ENCODE peak calls at places on chromosomes 12 and 14, in nine cellular contexts. X is BE2C; H is AML-193; O is activated naive CD8-positive, alpha-beta T cell treated with anti-CD3 and anti-CD28 coated beads for 36 hours; W is mucosa of gallbladder; J is GM04504; A is iPS-NIHi11; C is naive B cell; G is OCI-M1. F is an unnamed sample.
A peak's percentile ranks its signal among the peaks of the same experiment; 100 is the strongest.

GRCh38 chr12:93502802-93503623 is 35.7 kb downstream of the MRPL42 start:
- DNase-seq in W (peak; percentile 33), C (peak; percentile 50), A (peak; percentile 29), X (peak; percentile 55), O (peak; percentile 28), H (peak; percentile 37), J (no peak), G (peak; percentile 70), F (peak; percentile 62)

GRCh38 chr12:115404761-115405470 is 720.9 kb upstream of the TBX3 start:
- DNase-seq in A (no peak), C (no peak), X (no peak), O (no peak), H (no peak), J (peak; percentile 61), W (no peak), G (no peak), F (peak; percentile 30)

GRCh38 chr12:80939231-80939950 is 1.7 kb upstream of the LIN7A start:
- DNase-seq in H (peak; percentile 94), G (peak; percentile 78), C (no peak), X (no peak), A (no peak), W (no peak), J (no peak), O (no peak), F (peak; percentile 6)

GRCh38 chr14:80549141-80549540 is 337.8 kb upstream of the DIO2 start:
- DNase-seq in X (no peak), H (no peak), G (no peak), A (no peak), O (no peak), J (no peak), W (no peak), C (no peak), F (no peak)

GRCh38 chr12:64457036-64457435 is 5.1 kb downstream of the TBK1 start:
- DNase-seq in J (no peak), H (no peak), W (no peak), C (no peak), A (no peak), G (peak; percentile 95), O (no peak), X (no peak), F (no peak)

GRCh38 chr14:67722293-67722692 is 20.6 kb downstream of the RDH12 start:
- DNase-seq in C (no peak), H (no peak), O (no peak), A (peak; percentile 39), G (no peak), X (peak; percentile 36), W (peak; percentile 83), J (no peak), F (peak; percentile 54)

GRCh38 chr12:94150483-94151225 is 2.3 kb downstream of the PLXNC1 start:
- DNase-seq in C (peak; percentile 41), A (peak; percentile 45), H (no peak), G (peak; percentile 72), W (no peak), J (no peak), X (no peak), O (peak; percentile 60), F (peak; percentile 37)

GRCh38 chr12:65615091-65615490 is 209.2 kb upstream of the HMGA2 start:
- DNase-seq in W (no peak), A (no peak), H (no peak), G (no peak), X (no peak), O (no peak), J (peak; percentile 89), C (no peak), F (no peak)

GRCh38 chr12:116731801-116732200 is 6.1 kb downstream of the SPRING1 start:
- DNase-seq in G (no peak), W (no peak), C (no peak), O (no peak), A (no peak), X (no peak), J (no peak), H (no peak), F (no peak)

GRCh38 chr12:1972856-1973317 is 31.4 kb downstream of the DCP1B start:
- DNase-seq in G (no peak), C (no peak), W (peak; percentile 61), H (no peak), J (no peak), O (no peak), X (no peak), A (no peak), F (peak; percentile 61)

GRCh38 chr12:42977451-42978230 is 388.1 kb upstream of the PRICKLE1 start:
- DNase-seq in O (no peak), X (no peak), W (no peak), G (no peak), H (no peak), C (no peak), A (no peak), J (no peak), F (no peak)

GRCh38 chr12:132342322-132342721 is 12.9 kb upstream of the GALNT9 start:
- DNase-seq in X (no peak), W (no peak), J (no peak), C (no peak), O (no peak), A (peak; percentile 83), H (no peak), G (peak; percentile 4), F (peak; percentile 82)

GRCh38 chr12:5987573-5987972 is 42.5 kb upstream of the ANO2 start:
- DNase-seq in X (no peak), O (no peak), A (no peak), J (no peak), H (no peak), C (no peak), W (no peak), G (no peak), F (no peak)

GRCh38 chr14:104280085-104280901 is 141.9 kb downstream of the KIF26A start:
- DNase-seq in A (peak; percentile 3), X (peak; percentile 15), O (no peak), G (no peak), J (no peak), W (no peak), H (no peak), C (no peak), F (no peak)

GRCh38 chr12:8603858-8604257 is 8.8 kb downstream of the AICDA start:
- DNase-seq in O (no peak), X (no peak), C (no peak), W (no peak), G (peak; percentile 49), J (no peak), H (no peak), A (peak; percentile 37), F (no peak)

GRCh38 chr12:125549836-125550235 is 484.6 kb downstream of the AACS start:
- DNase-seq in H (no peak), A (no peak), W (no peak), G (peak; percentile 60), J (no peak), O (no peak), C (no peak), X (no peak), F (no peak)

GRCh38 chr12:103806807-103807206 is 34.2 kb downstream of the NT5DC3 start:
- DNase-seq in C (no peak), W (no peak), O (no peak), A (no peak), G (peak; percentile 57), H (peak; percentile 93), X (no peak), J (no peak), F (no peak)

GRCh38 chr12:47121146-47121545 is 41.4 kb upstream of the AMIGO2 start:
- DNase-seq in J (no peak), X (no peak), H (no peak), W (no peak), G (no peak), O (no peak), C (no peak), A (no peak), F (no peak)

GRCh38 chr14:102805454-102805891 is 28.2 kb downstream of the TRAF3 start:
- DNase-seq in X (no peak), W (no peak), A (no peak), O (peak; percentile 53), G (peak; percentile 5), J (no peak), H (no peak), C (peak; percentile 38), F (peak; percentile 12)

GRCh38 chr14:90554341-90554740 is 157.5 kb downstream of the CALM1 start:
- DNase-seq in O (no peak), W (no peak), J (no peak), X (no peak), G (no peak), C (no peak), H (no peak), A (no peak), F (no peak)

F was measured in left kidney.